ENCODE peak calls at places on chromosomes 1 and 21, in six cellular contexts. U is astrocyte; J is CD8-positive, alpha-beta memory T cell; O is neural progenitor cell; G is brain microvascular endothelial cell; K is mesendoderm. I is an unnamed sample.

GRCh38 chr1:113751114-113751513 is 8.2 kb downstream of the PHTF1 start:
- DNase-seq in U (no peak), J (no peak), O (no peak), G (no peak), K (no peak), I (no peak)

GRCh38 chr1:11044086-11044848 is 2.8 kb downstream of the MASP2 start:
- DNase-seq in U (no peak), J (no peak), O (no peak), G (no peak), K (no peak), I (no peak)

GRCh38 chr1:198849108-198849507 is 210.3 kb downstream of the PTPRC start:
- DNase-seq in U (no peak), J (no peak), O (no peak), G (no peak), K (peak; percentile 32), I (no peak)

GRCh38 chr1:51690285-51690961 is 73.5 kb downstream of the OSBPL9 start:
- DNase-seq in U (peak; percentile 87), J (no peak), O (no peak), G (peak; percentile 67), K (no peak), I (no peak)

GRCh38 chr1:202586018-202586821 is 124.0 kb downstream of the SYT2 start:
- DNase-seq in U (peak; percentile 36), J (no peak), O (no peak), G (no peak), K (peak; percentile 88), I (no peak)

GRCh38 chr21:26593800-26594199 is 20.7 kb upstream of the CYYR1 start:
- DNase-seq in U (no peak), J (no peak), O (no peak), G (no peak), K (no peak), I (no peak)

GRCh38 chr1:107649023-107649422 is 316.0 kb downstream of the VAV3 start:
- DNase-seq in U (no peak), J (no peak), O (no peak), G (no peak), K (peak; percentile 8), I (no peak)

GRCh38 chr1:212221801-212222200 is 63.4 kb upstream of the PPP2R5A start:
- DNase-seq in U (peak; percentile 20), J (no peak), O (no peak), G (no peak), K (no peak), I (no peak)

GRCh38 chr21:34511154-34511553 is 856 bp downstream of the KCNE1 start:
- DNase-seq in U (no peak), J (no peak), O (no peak), G (no peak), K (peak; percentile 21), I (no peak)

GRCh38 chr1:99681583-99681982 is 35.7 kb downstream of the PALMD start:
- DNase-seq in U (no peak), J (no peak), O (no peak), G (peak; percentile 27), K (no peak), I (no peak)

GRCh38 chr21:21165063-21165645 is 166.9 kb downstream of the NCAM2 start:
- DNase-seq in U (peak; percentile 98), J (no peak), O (no peak), G (peak; percentile 85), K (peak; percentile 6), I (no peak)

GRCh38 chr1:92708368-92708950 is 76.4 kb downstream of the EVI5 start:
- DNase-seq in U (peak; percentile 11), J (no peak), O (no peak), G (no peak), K (no peak), I (no peak)

GRCh38 chr1:93581917-93582850 is 99.5 kb downstream of the BCAR3 start:
- DNase-seq in U (no peak), J (no peak), O (no peak), G (no peak), K (no peak), I (no peak)

GRCh38 chr1:183051546-183051945 is 28.3 kb downstream of the LAMC1 start:
- DNase-seq in U (no peak), J (no peak), O (no peak), G (no peak), K (no peak), I (no peak)

GRCh38 chr1:177135250-177135649 is 29.3 kb downstream of the ASTN1 start:
- DNase-seq in U (no peak), J (no peak), O (no peak), G (no peak), K (no peak), I (no peak)

GRCh38 chr1:118842462-118843201 is 145.5 kb downstream of the TBX15 start:
- DNase-seq in U (no peak), J (no peak), O (peak; percentile 12), G (no peak), K (peak; percentile 78), I (no peak)

GRCh38 chr1:10665930-10666850 is 130.3 kb downstream of the CASZ1 start:
- DNase-seq in U (no peak), J (no peak), O (no peak), G (no peak), K (no peak), I (no peak)

GRCh38 chr21:32578107-32578691 is 7.1 kb downstream of the TCP10L start:
- DNase-seq in U (no peak), J (peak; percentile 17), O (peak; percentile 71), G (no peak), K (peak; percentile 41), I (no peak)

GRCh38 chr1:167795810-167796740 is 74.3 kb downstream of the MPZL1 start:
- DNase-seq in U (peak; percentile 18), J (no peak), O (no peak), G (no peak), K (peak; percentile 81), I (no peak)

GRCh38 chr21:17231124-17231523 is 281.7 kb upstream of the CXADR start:
- DNase-seq in U (no peak), J (no peak), O (no peak), G (no peak), K (no peak), I (no peak)

GRCh38 chr1:9849691-9850441 is 26.1 kb upstream of the CLSTN1 start:
- DNase-seq in U (no peak), J (no peak), O (no peak), G (no peak), K (peak; percentile 43), I (no peak)

GRCh38 chr1:232487236-232487635 is 142.7 kb downstream of the SIPA1L2 start:
- DNase-seq in U (no peak), J (no peak), O (no peak), G (no peak), K (no peak), I (no peak)

GRCh38 chr1:38474738-38475623 is 384.6 kb downstream of the RRAGC start:
- DNase-seq in U (no peak), J (no peak), O (peak; percentile 25), G (no peak), K (peak; percentile 67), I (no peak)

GRCh38 chr1:43065191-43065590 is 106.5 kb upstream of the SLC2A1 start:
- DNase-seq in U (no peak), J (no peak), O (no peak), G (no peak), K (no peak), I (no peak)

DNA sequence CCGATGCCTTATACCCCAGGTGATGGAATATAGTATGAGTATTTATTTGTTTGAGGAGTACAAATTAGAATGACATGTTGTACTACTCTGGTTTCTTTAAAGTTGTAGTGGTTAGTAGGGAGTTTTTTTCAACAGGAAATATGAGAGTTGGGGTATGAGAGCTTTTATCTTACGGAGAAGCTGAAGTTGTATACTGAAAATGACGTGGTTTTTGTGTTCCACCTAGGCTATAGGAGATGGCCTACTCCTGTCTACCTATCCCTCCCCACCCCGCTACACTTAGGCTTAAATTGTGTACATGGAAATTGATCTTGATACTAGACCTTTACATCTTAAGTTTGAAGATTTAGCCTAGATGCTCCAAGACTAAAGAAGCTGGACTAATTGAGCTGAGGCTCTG is 6.8 kb upstream of the HAX1 start:
- DNase-seq in U (no peak), J (peak; percentile 37), O (no peak), G (no peak), K (no peak), I (no peak)
- H3K27me3 ChIP-seq in U (no peaks in the 10 kb centered on the region), J (no peaks in the 10 kb centered on the region), O (no peaks in the 10 kb centered on the region), G (no peaks in the 10 kb centered on the region), K (no peaks in the 10 kb centered on the region), I (no peaks in the 10 kb centered on the region)

GRCh38 chr1:162709870-162710269 is 77.6 kb downstream of the DDR2 start:
- DNase-seq in U (no peak), J (no peak), O (no peak), G (no peak), K (no peak), I (no peak)
- H3K4me3 ChIP-seq in U (no peak overlapping the region), J (no peak overlapping the region), O (no peak overlapping the region), G (no peak overlapping the region), K (no peak overlapping the region), I (no peak overlapping the region)

GRCh38 chr1:228647523-228648444 is 87.5 kb upstream of the RHOU start:
- DNase-seq in U (peak; percentile 13), J (no peak), O (peak; percentile 77), G (peak; percentile 6), K (peak; percentile 87), I (peak; percentile 19)

GRCh38 chr1:228648647-228649383 is 86.5 kb upstream of the RHOU start:
- DNase-seq in U (no peak), J (no peak), O (no peak), G (no peak), K (no peak), I (no peak)

GRCh38 chr1:228650141-228650540 is 85.1 kb upstream of the RHOU start:
- DNase-seq in U (no peak), J (no peak), O (peak; percentile 65), G (no peak), K (peak; percentile 77), I (no peak)

GRCh38 chr1:228653748-228654147 is 81.5 kb upstream of the RHOU start:
- DNase-seq in U (no peak), J (no peak), O (no peak), G (no peak), K (no peak), I (no peak)

GRCh38 chr1:228650946-228651345 is 84.3 kb upstream of the RHOU start:
- DNase-seq in U (no peak), J (no peak), O (no peak), G (no peak), K (no peak), I (no peak)
- H3K27me3 ChIP-seq in U (peaks cover 33% of the 10 kb centered on the region), J (peaks cover 53% of the 10 kb centered on the region), O (peaks cover 68% of the 10 kb centered on the region), G (peaks cover 32% of the 10 kb centered on the region), K (peaks cover 4% of the 10 kb centered on the region), I (peaks cover 21% of the 10 kb centered on the region)

DNA sequence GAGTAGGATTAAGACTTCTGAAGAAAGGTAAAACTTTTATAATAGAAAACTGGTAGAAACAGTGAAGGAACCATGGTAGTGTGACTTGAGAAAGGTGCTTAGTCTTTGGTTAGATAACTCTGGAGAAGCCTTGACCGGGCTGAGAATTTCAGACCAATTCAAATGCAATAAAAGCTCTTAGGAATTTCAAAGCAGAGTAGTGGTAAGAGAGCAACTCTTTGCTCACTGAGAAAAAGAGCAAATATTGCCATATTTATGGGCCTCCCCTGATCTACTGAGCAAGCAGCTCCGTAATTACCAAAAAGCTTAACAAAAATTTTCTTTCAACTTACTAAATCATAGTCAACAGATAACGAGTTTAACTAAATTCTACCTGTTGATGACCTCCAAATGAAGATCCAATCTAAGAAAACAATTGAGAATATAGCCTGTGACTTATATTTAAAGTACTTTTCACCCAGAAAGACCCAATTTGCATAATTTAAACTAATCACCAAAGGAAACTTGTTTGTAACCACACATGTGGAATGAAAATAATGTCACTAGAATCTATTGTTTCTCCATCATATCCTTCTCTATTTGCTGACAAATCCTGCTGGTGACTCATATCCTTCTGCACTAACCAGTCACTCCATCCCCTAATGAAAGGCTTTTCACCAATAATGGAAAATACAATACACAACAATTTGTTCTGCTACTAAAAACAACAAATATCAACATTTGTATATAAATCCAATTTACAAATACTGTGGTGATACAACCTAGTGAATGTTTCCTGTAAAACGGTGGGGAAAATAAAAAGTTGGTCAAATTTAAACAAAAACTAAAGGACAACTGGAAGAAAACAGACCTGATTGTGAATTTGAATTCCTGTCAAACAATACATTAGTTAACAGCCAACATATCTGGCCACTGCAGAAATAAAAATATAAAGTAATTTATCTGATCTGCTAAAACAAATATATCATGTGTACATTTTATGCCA is 6.6 kb downstream of the PTP4A2 start:
- DNase-seq in U (peak; percentile 62), J (no peak), O (no peak), G (no peak), K (peak; percentile 63), I (no peak)
- H3K4me3 ChIP-seq in U (no peak overlapping the region), J (peak overlapping the region; percentile 50), O (no peak overlapping the region), G (no peak overlapping the region), K (no peak overlapping the region), I (no peak overlapping the region)